ENCODE peak calls at places on chromosomes 4 and X, in ten cellular contexts. N is thyroid gland; I is CD8-positive, alpha-beta T cell; Q is astrocyte; W is IMR-90; E is left lung; F is suprapubic skin; H is endothelial cell of umbilical vein; R is GM23338; Z is CD8-positive, alpha-beta memory T cell. L is an unnamed sample. For H3K4me1, the result is how much of the 10 kb centered on the place peaks cover.

GRCh38 chr4:168797176-168797575 is 212.9 kb downstream of the CBR4 start:
- DNase-seq in Q (peak), H (peak), R (no peak), W (peak), Z (no peak), I (no peak), E (no peak), N (no peak), F (no peak), L (no peak)

GRCh38 chrX:48972214-48973164 is 845 bp upstream of the KCND1 start:
- DNase-seq in F (no peak), I (no peak), N (peak), W (peak), E (no peak), Z (peak), R (peak), Q (peak), H (peak), L (peak)

GRCh38 chr4:39587881-39588280 is 50.8 kb downstream of the SMIM14 start:
- DNase-seq in Z (no peak), Q (peak), W (peak), R (no peak), N (no peak), E (no peak), F (no peak), I (no peak), H (peak), L (no peak)

GRCh38 chr4:74056858-74057562 is 18.5 kb upstream of the CXCL3 start:
- DNase-seq in E (no peak), I (no peak), N (no peak), W (peak), R (no peak), Q (peak), F (no peak), Z (no peak), H (peak), L (no peak)

GRCh38 chr4:182189107-182189878 is 53.9 kb upstream of the TENM3 start:
- DNase-seq in I (no peak), Z (no peak), R (no peak), H (no peak), W (peak), N (no peak), E (no peak), F (no peak), Q (peak), L (no peak)

GRCh38 chr4:40978548-40978947 is 228.8 kb downstream of the NSUN7 start:
- DNase-seq in F (no peak), I (no peak), N (no peak), Z (no peak), Q (no peak), R (no peak), E (no peak), H (no peak), W (peak), L (no peak)

GRCh38 chrX:19964017-19964710 is 26.7 kb downstream of the BCLAF3 start:
- DNase-seq in E (no peak), I (no peak), N (no peak), F (no peak), H (no peak), R (no peak), Z (no peak), W (no peak), Q (no peak), L (no peak)

GRCh38 chrX:154317391-154318000 is 21.9 kb downstream of the TKTL1 start:
- DNase-seq in R (peak), Z (no peak), F (no peak), Q (no peak), N (peak), I (no peak), W (peak), E (no peak), H (peak), L (no peak)

GRCh38 chr4:6471303-6472007 is 959 bp downstream of the PPP2R2C start:
- DNase-seq in E (no peak), R (peak), Z (no peak), F (no peak), H (no peak), W (no peak), N (no peak), I (no peak), Q (no peak), L (no peak)

GRCh38 chr4:53055716-53056413 is 193.7 kb downstream of the RASL11B start:
- DNase-seq in R (no peak), F (no peak), Z (no peak), N (no peak), W (no peak), Q (peak), I (no peak), E (no peak), H (peak), L (no peak)

GRCh38 chrX:103754401-103754800 is 22.2 kb upstream of the PLP1 start:
- DNase-seq in Q (no peak), W (no peak), Z (no peak), N (no peak), F (no peak), I (no peak), E (no peak), R (no peak), H (no peak), L (no peak)

GRCh38 chr4:10701702-10702460 is 17.3 kb upstream of the CLNK start:
- DNase-seq in R (no peak), E (no peak), Z (no peak), W (peak), I (no peak), Q (peak), H (no peak), F (no peak), N (no peak), L (no peak)

GRCh38 chr4:19615086-19615689 is 636.5 kb upstream of the SLIT2 start:
- DNase-seq in Q (no peak), I (no peak), H (no peak), W (no peak), N (no peak), Z (no peak), R (no peak), F (no peak), E (no peak), L (no peak)

GRCh38 chrX:15500497-15500966 is at the start of gene BMX:
- DNase-seq in N (no peak), E (no peak), W (no peak), F (no peak), Z (no peak), R (peak), Q (no peak), H (peak), I (no peak), L (no peak)

GRCh38 chr4:40526741-40527140 is 102.9 kb downstream of the RBM47 start:
- DNase-seq in Q (no peak), H (no peak), W (no peak), R (no peak), I (no peak), E (no peak), N (no peak), Z (no peak), F (no peak), L (no peak)

GRCh38 chr4:106893903-106894302 is 142.2 kb downstream of the DKK2 start:
- DNase-seq in Q (no peak), R (no peak), E (no peak), F (no peak), I (no peak), Z (no peak), W (no peak), N (no peak), H (no peak), L (no peak)

GRCh38 chr4:74037076-74037475 is 1.4 kb downstream of the CXCL3 start:
- DNase-seq in R (peak), W (no peak), Q (no peak), N (no peak), H (no peak), E (no peak), Z (no peak), F (no peak), I (no peak), L (peak)

GRCh38 chr4:8541981-8542715 is 38.0 kb upstream of the GPR78 start:
- DNase-seq in F (peak), I (no peak), Z (no peak), W (no peak), R (no peak), E (peak), H (no peak), N (no peak), Q (no peak), L (no peak)

GRCh38 chr4:8544282-8544681 is 35.9 kb upstream of the GPR78 start:
- DNase-seq in E (peak), N (no peak), F (peak), Q (no peak), Z (no peak), W (no peak), R (no peak), I (no peak), H (no peak), L (no peak)

GRCh38 chr4:8544741-8545438 is 35.3 kb upstream of the GPR78 start:
- DNase-seq in R (no peak), I (no peak), N (no peak), W (no peak), F (peak), Q (no peak), H (no peak), E (no peak), Z (no peak), L (no peak)

GRCh38 chr4:8542776-8543525 is 37.2 kb upstream of the GPR78 start:
- DNase-seq in R (no peak), N (no peak), E (peak), W (no peak), Q (no peak), H (no peak), I (no peak), F (peak), Z (no peak), L (no peak)

GRCh38 chr4:8543623-8544022 is 36.6 kb upstream of the GPR78 start:
- DNase-seq in W (no peak), H (no peak), Q (no peak), I (no peak), F (peak), R (no peak), E (no peak), N (no peak), Z (no peak), L (no peak)
- H3K4me1 ChIP-seq in W (under half), H (under half), Q (under half), I (under half), F (under half), R (under half), E (under half), N (under half), Z (under half), L (under half)

DNA sequence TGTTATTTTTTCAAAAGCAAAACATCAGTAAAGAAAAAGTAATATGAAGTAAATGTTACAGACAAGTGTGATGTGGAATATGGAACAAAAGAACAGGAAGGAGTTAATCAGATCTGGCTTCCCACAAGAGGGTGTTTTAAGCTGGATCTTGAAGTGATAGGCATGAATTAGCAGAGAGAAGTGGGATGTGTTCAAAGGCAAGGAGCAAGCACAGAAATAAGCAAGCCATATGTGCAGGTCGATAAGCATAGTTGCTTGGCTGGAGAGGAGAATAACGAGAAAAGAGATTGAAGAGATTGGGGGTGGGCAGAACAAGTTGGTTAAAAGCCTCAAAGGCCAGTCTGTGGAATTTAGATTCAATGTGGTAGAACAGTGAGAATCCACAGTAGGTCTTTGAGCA is 60.9 kb upstream of the PRPS1 start:
- DNase-seq in Q (no peak), F (no peak), H (no peak), R (no peak), Z (no peak), W (no peak), E (no peak), I (no peak), N (no peak), L (no peak)
- H3K4me1 ChIP-seq in Q (under half), F (under half), H (under half), R (under half), Z (under half), W (under half), E (under half), I (under half), N (under half), L (under half)

GRCh38 chr4:83251074-83251835 is 33.3 kb downstream of the COQ2 start:
- DNase-seq in H (no peak), N (no peak), Z (no peak), F (no peak), W (no peak), R (no peak), I (no peak), E (no peak), Q (no peak), L (no peak)
- H3K4me1 ChIP-seq in H (under half), N (under half), Z (under half), F (under half), W (under half), R (under half), I (under half), E (under half), Q (under half), L (under half)

GRCh38 chr4:186499467-186499866 is 55.9 kb downstream of the MTNR1A start:
- DNase-seq in H (no peak), E (no peak), R (no peak), W (no peak), Q (no peak), N (no peak), F (no peak), Z (no peak), I (no peak), L (no peak)
- H3K4me1 ChIP-seq in H (under half), E (under half), R (under half), W (under half), Q (under half), N (under half), F (under half), Z (under half), I (under half), L (under half)

DNA sequence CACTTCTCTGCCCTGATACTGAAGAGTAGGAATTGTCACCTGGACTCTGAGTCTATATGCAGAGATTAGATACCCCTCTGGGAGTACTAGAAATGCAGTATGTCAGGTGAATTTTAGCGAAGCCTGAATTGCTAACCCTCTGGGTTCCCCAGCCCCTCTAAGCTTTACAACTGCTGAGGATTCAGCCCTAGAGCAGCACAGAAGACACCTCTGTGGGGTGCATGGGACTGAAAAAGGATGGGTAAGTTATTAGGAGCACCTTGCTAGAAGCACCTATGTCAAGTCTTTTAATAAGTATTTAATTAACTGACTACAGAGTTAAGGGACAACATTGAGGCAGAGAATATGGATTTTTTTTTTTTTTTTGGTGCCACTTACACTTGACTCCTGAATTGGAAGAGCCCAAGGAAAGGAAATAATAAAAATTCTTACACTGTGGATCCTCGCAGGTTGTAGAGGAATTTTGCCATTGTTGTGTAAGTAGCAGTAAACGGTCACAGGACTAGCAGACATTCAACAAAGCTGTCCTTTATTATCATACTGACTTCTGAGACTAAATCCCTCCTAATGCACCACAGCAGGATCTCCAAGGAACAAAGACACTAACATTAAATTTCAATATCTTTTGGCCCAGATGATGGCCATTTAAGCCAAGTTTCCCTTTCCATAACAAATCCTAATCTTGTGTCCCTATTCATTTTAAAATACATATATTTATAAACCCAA is 253.2 kb downstream of the ANKRD50 start:
- DNase-seq in F (no peak), N (no peak), H (no peak), Q (no peak), I (no peak), Z (no peak), W (no peak), E (no peak), R (peak), L (no peak)
- H3K4me1 ChIP-seq in F (under half), N (under half), H (under half), Q (under half), I (under half), Z (under half), W (under half), E (under half), R (under half), L (under half)

GRCh38 chrX:9708086-9708485 is 57.6 kb downstream of the GPR143 start:
- DNase-seq in F (no peak), Q (no peak), Z (no peak), W (no peak), H (no peak), I (no peak), N (no peak), E (no peak), R (no peak), L (no peak)

GRCh38 chrX:9707306-9708015 is 58.2 kb downstream of the GPR143 start:
- DNase-seq in I (no peak), H (no peak), W (no peak), Q (no peak), R (peak), Z (no peak), N (no peak), E (no peak), F (no peak), L (no peak)

GRCh38 chrX:9703406-9703805 is 62.2 kb downstream of the GPR143 start:
- DNase-seq in N (no peak), Z (no peak), Q (no peak), H (no peak), I (no peak), R (no peak), E (no peak), F (no peak), W (no peak), L (no peak)

GRCh38 chrX:9706426-9706825 is 59.2 kb downstream of the GPR143 start:
- DNase-seq in N (no peak), H (no peak), I (no peak), Z (no peak), F (no peak), Q (no peak), W (no peak), E (no peak), R (no peak), L (no peak)

GRCh38 chrX:9704876-9705465 is 60.7 kb downstream of the GPR143 start:
- DNase-seq in I (no peak), Q (no peak), H (no peak), N (no peak), W (no peak), F (no peak), R (no peak), E (no peak), Z (no peak), L (no peak)
- H3K4me1 ChIP-seq in I (under half), Q (under half), H (under half), N (under half), W (under half), F (under half), R (under half), E (under half), Z (under half), L (under half)

L was measured in colonic mucosa.